ENCODE peak calls at places on chromosomes 7 and 10, in four cellular contexts. D, M, P and I are unnamed samples.

GRCh38 chr7:158060216-158060615 is 527.4 kb downstream of the PTPRN2 start:
- DNase-seq in D (no peak), M (no peak), P (no peak), I (no peak)

GRCh38 chr10:95790982-95791381 is 35.0 kb downstream of the ENTPD1 start:
- DNase-seq in D (no peak), M (no peak), P (no peak), I (no peak)

GRCh38 chr10:21764790-21765189 is 230.8 kb downstream of the MLLT10 start:
- DNase-seq in D (no peak), M (no peak), P (no peak), I (no peak)

GRCh38 chr7:108094933-108095710 is 35.0 kb downstream of the LAMB4 start:
- DNase-seq in D (no peak), M (peak), P (peak), I (no peak)

GRCh38 chr7:44618754-44619153 is 12.3 kb downstream of the OGDH start:
- DNase-seq in D (no peak), M (no peak), P (peak), I (no peak)

GRCh38 chr10:74991435-74991834 is 120.0 kb upstream of the SAMD8 start:
- DNase-seq in D (no peak), M (no peak), P (peak), I (no peak)

GRCh38 chr7:29328811-29329210 is 134.2 kb downstream of the CHN2 start:
- DNase-seq in D (no peak), M (no peak), P (peak), I (no peak)

GRCh38 chr10:43819464-43820225 is 171.0 kb upstream of the ZNF32 start:
- DNase-seq in D (no peak), M (no peak), P (no peak), I (no peak)

GRCh38 chr10:119416855-119417254 is 125.7 kb downstream of the RGS10 start:
- DNase-seq in D (peak), M (peak), P (peak), I (peak)

GRCh38 chr7:50393547-50394252 is 56.5 kb downstream of the FIGNL1 start:
- DNase-seq in D (no peak), M (no peak), P (no peak), I (no peak)

GRCh38 chr10:104254493-104255243 is at the start of gene GSTO1:
- DNase-seq in D (peak), M (peak), P (peak), I (peak)

GRCh38 chr10:92119340-92119739 is 171.5 kb downstream of the CPEB3 start:
- DNase-seq in D (no peak), M (no peak), P (no peak), I (no peak)

GRCh38 chr10:92124524-92125168 is 166.2 kb downstream of the CPEB3 start:
- DNase-seq in D (no peak), M (no peak), P (peak), I (no peak)

GRCh38 chr10:92123031-92123450 is 167.8 kb downstream of the CPEB3 start:
- DNase-seq in D (no peak), M (no peak), P (peak), I (no peak)

GRCh38 chr10:92124020-92124419 is 166.9 kb downstream of the CPEB3 start:
- DNase-seq in D (no peak), M (no peak), P (no peak), I (no peak)

GRCh38 chr10:92121686-92122492 is 169.0 kb downstream of the CPEB3 start:
- DNase-seq in D (no peak), M (no peak), P (no peak), I (no peak)
- TF ChIP-seq CTCF in D (no peak), M (no peak), P (no peak), I (no peak)

GRCh38 chr10:80460399-80461207 is 6.5 kb downstream of the TSPAN14 start:
- DNase-seq in D (no peak), M (no peak), P (peak), I (no peak)

GRCh38 chr10:80457554-80458262 is 3.6 kb downstream of the TSPAN14 start:
- DNase-seq in D (no peak), M (no peak), P (peak), I (no peak)

GRCh38 chr10:80458638-80459037 is 4.5 kb downstream of the TSPAN14 start:
- DNase-seq in D (no peak), M (no peak), P (no peak), I (no peak)

GRCh38 chr10:80459047-80459865 is 5.1 kb downstream of the TSPAN14 start:
- DNase-seq in D (no peak), M (peak), P (peak), I (no peak)

DNA sequence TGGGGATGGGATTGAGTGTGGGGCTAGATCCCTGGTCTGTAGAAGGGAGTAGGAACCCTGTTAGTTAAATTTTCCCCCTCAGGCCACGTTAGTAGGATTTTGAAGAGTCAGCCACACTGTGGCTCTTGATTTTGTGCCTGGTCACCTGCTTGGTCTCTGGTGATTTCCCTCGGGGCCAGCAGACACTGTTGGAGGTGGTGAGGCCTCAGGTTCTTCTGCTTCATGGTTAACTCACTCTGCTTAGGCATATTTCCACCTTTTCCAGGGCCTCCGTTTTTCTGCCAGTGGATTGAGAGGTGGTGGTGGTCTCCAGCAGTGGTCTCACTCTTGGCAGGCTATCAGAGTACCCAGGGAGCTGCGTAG is 4.1 kb downstream of the TSPAN14 start:
- DNase-seq in D (no peak), M (no peak), P (no peak), I (no peak)
- TF ChIP-seq CTCF in D (no peak), M (no peak), P (peak), I (no peak)

DNA sequence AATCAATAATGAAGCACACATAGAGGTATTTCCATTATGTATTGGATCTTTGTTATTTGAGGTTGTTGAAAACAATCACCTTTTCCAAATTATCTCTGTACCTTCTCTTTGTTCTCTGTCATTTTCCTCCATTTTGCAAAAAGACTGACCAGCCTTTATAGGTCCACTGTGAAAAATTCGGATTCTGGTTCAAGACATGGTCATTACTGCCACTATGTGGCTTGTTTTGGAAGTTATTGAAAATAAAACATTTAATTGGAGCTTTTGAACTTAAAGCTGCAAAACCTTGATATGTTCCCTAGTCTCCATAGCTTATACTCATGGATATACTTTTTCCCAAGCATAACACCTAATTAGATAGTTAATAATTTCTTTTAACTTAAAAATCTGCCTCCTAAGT is 1094.4 kb downstream of the NRG3 start:
- DNase-seq in D (no peak), M (no peak), P (peak), I (no peak)
- TF ChIP-seq CTCF in D (peak), M (no peak), P (peak), I (no peak)

GRCh38 chr10:48215148-48215982 is 59.1 kb downstream of the FRMPD2 start:
- DNase-seq in D (peak), M (no peak), P (peak), I (peak)
- TF ChIP-seq CTCF in D (peak), M (no peak), P (peak), I (peak)

GRCh38 chr7:123423622-123424021 is 110.8 kb downstream of the IQUB start:
- DNase-seq in D (no peak), M (no peak), P (no peak), I (no peak)
- TF ChIP-seq CTCF in D (no peak), M (no peak), P (no peak), I (no peak)

DNA sequence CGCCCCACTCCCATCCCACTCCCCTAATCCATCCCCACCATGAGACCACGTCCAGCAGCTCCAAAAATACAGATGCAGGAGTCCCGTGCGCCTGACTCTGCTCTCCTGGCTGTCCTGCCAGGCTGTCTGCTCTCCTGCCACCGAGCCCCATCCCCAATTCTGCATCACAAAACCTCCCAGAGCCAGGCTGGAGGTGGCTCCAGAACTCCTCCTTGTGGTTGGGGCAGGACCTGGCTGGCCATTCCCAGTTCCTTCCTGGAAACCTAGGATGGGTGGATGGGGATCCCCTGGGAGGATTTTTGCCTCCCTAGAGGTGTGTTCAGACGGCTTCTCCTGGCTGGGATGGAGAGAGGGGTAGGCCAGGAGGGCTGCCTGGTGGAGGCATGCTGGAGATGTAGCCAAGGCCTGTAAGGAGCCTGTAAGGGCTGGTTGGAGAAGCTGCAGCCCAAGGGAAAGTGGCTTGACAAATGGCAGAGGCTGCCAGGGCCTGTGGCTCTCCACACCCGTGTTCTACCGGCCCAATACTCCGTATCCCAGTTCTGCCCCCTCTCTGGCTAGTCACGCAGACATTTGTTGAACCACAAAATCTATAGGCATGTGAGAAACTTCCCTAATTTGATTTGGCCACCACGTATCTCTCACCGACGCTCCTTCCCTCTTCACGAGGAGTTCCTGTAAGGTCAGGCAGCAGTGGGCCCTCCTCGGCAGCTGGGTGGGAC is 99.3 kb downstream of the ARHGAP22 start:
- DNase-seq in D (no peak), M (no peak), P (no peak), I (no peak)
- TF ChIP-seq CTCF in D (peak), M (no peak), P (peak), I (no peak)

GRCh38 chr10:22805304-22805703 is 90.9 kb upstream of the PIP4K2A start:
- DNase-seq in D (no peak), M (peak), P (no peak), I (no peak)
- TF ChIP-seq CTCF in D (no peak), M (no peak), P (no peak), I (no peak)

GRCh38 chr7:103074519-103075336 is at the start of the genes ARMC10 and FBXL13:
- DNase-seq in D (peak), M (peak), P (peak), I (peak)
- TF ChIP-seq CTCF in D (peak), M (peak), P (no peak), I (peak)